ENCODE peak calls at places on chromosomes 2 and 18, in seven cellular contexts. Y is occipital lobe; V is activated CD4-positive, alpha-beta T cell treated with anti-CD3 and anti-CD28 coated beads, Interleukin-2, amount 50 U/mL, for 24 hours; G is GM10248; U is H4; T is stimulated activated CD8-positive, alpha-beta memory T cell treated with anti-CD3 and anti-CD28 coated beads, Interleukin-2, amount 100 ng/mL, for 48 hours; C is GM19239. P is an unnamed sample.

GRCh38 chr18:11767935-11768334 is 78.9 kb downstream of the GNAL start:
- DNase-seq in Y (no peak), V (no peak), G (no peak), U (no peak), T (no peak), C (no peak), P (no peak)

GRCh38 chr2:127597046-127597983 is 48.6 kb upstream of the GPR17 start:
- DNase-seq in Y (no peak), V (no peak), G (no peak), U (no peak), T (no peak), C (no peak), P (no peak)

GRCh38 chr2:20829861-20830260 is 7.0 kb upstream of the LDAH start:
- DNase-seq in Y (no peak), V (no peak), G (no peak), U (no peak), T (no peak), C (no peak), P (no peak)

GRCh38 chr2:22355816-22356433 is 1029.1 kb upstream of the KLHL29 start:
- DNase-seq in Y (peak), V (no peak), G (peak), U (no peak), T (peak), C (peak), P (peak)

GRCh38 chr2:36963106-36963505 is 3.2 kb downstream of the STRN start:
- DNase-seq in Y (no peak), V (no peak), G (no peak), U (no peak), T (no peak), C (no peak), P (no peak)

GRCh38 chr2:479031-479430 is 191.1 kb upstream of the ALKAL2 start:
- DNase-seq in Y (no peak), V (no peak), G (no peak), U (no peak), T (no peak), C (no peak), P (no peak)

GRCh38 chr2:168962636-168963035 is 61.5 kb downstream of the G6PC2 start:
- DNase-seq in Y (no peak), V (no peak), G (no peak), U (no peak), T (no peak), C (no peak), P (no peak)

GRCh38 chr2:240813231-240813921 is 6.6 kb downstream of the KIF1A start:
- DNase-seq in Y (no peak), V (no peak), G (no peak), U (no peak), T (no peak), C (no peak), P (no peak)

GRCh38 chr2:218334531-218334930 is 22.1 kb upstream of the CATIP start:
- DNase-seq in Y (no peak), V (no peak), G (no peak), U (no peak), T (no peak), C (no peak), P (no peak)

GRCh38 chr2:45458909-45459563 is 152.0 kb downstream of the SRBD1 start:
- DNase-seq in Y (no peak), V (no peak), G (no peak), U (peak), T (no peak), C (no peak), P (no peak)